ENCODE peak calls at places on chromosomes 6 and 20, in eight cellular contexts. Y is GM23248, V is HCT116, U is neural progenitor cell, L is PC-3, Q is hepatocyte, A is MM.1S, X is GM23338. B is an unnamed sample. For H3K4me1, the result is how much of the 10 kb centered on the place peaks cover.

GRCh38 chr6:686528-686927 is 6.4 kb downstream of the EXOC2 start:
- DNase-seq in Y (no peak), V (no peak), U (peak), L (no peak), Q (peak), A (no peak), X (peak), B (no peak)

GRCh38 chr6:684831-685636 is 7.9 kb downstream of the EXOC2 start:
- DNase-seq in Y (peak), V (no peak), U (no peak), L (no peak), Q (no peak), A (peak), X (no peak), B (no peak)

GRCh38 chr20:36322131-36322530 is 16.0 kb downstream of the DLGAP4 start:
- DNase-seq in Y (no peak), V (no peak), U (no peak), L (no peak), Q (no peak), A (no peak), X (no peak), B (no peak)

GRCh38 chr20:13739726-13740649 is 44.7 kb downstream of the ESF1 start:
- DNase-seq in Y (no peak), V (no peak), U (no peak), L (no peak), Q (no peak), A (no peak), X (no peak), B (no peak)

GRCh38 chr20:11853359-11853758 is 64.3 kb upstream of the BTBD3 start:
- DNase-seq in Y (peak), V (no peak), U (no peak), L (no peak), Q (no peak), A (no peak), X (no peak), B (no peak)

GRCh38 chr6:94956910-94957309 is 620.4 kb upstream of the MANEA start:
- DNase-seq in Y (no peak), V (no peak), U (peak), L (no peak), Q (no peak), A (no peak), X (no peak), B (no peak)

GRCh38 chr20:25024171-25024570 is 31.6 kb upstream of the APMAP start:
- DNase-seq in Y (no peak), V (no peak), U (no peak), L (no peak), Q (no peak), A (no peak), X (no peak), B (no peak)

GRCh38 chr6:56004421-56004820 is 129.0 kb upstream of the BMP5 start:
- DNase-seq in Y (peak), V (no peak), U (no peak), L (peak), Q (no peak), A (no peak), X (no peak), B (no peak)

GRCh38 chr6:4253604-4254211 is 118.3 kb upstream of the ECI2 start:
- DNase-seq in Y (peak), V (peak), U (no peak), L (peak), Q (peak), A (no peak), X (no peak), B (no peak)

GRCh38 chr6:501891-502601 is 110.5 kb downstream of the IRF4 start:
- DNase-seq in Y (no peak), V (no peak), U (peak), L (no peak), Q (no peak), A (peak), X (no peak), B (no peak)

GRCh38 chr20:53956013-53956715 is 114.2 kb downstream of the BCAS1 start:
- DNase-seq in Y (no peak), V (no peak), U (no peak), L (no peak), Q (no peak), A (no peak), X (no peak), B (no peak)

GRCh38 chr6:161379828-161380598 is 106.2 kb upstream of the AGPAT4 start:
- DNase-seq in Y (peak), V (no peak), U (no peak), L (no peak), Q (peak), A (no peak), X (no peak), B (no peak)

GRCh38 chr6:84521419-84522001 is 242.9 kb downstream of the TBX18 start:
- DNase-seq in Y (no peak), V (no peak), U (no peak), L (no peak), Q (no peak), A (no peak), X (no peak), B (no peak)

GRCh38 chr20:47150403-47151152 is 205.9 kb downstream of the ZMYND8 start:
- DNase-seq in Y (peak), V (peak), U (peak), L (peak), Q (peak), A (peak), X (peak), B (peak)

GRCh38 chr6:105677671-105678475 is 275.0 kb upstream of the PREP start:
- DNase-seq in Y (peak), V (no peak), U (no peak), L (no peak), Q (no peak), A (no peak), X (no peak), B (no peak)

GRCh38 chr6:25537349-25538018 is 114.5 kb upstream of the SCGN start:
- DNase-seq in Y (no peak), V (no peak), U (no peak), L (no peak), Q (no peak), A (no peak), X (no peak), B (no peak)

DNA sequence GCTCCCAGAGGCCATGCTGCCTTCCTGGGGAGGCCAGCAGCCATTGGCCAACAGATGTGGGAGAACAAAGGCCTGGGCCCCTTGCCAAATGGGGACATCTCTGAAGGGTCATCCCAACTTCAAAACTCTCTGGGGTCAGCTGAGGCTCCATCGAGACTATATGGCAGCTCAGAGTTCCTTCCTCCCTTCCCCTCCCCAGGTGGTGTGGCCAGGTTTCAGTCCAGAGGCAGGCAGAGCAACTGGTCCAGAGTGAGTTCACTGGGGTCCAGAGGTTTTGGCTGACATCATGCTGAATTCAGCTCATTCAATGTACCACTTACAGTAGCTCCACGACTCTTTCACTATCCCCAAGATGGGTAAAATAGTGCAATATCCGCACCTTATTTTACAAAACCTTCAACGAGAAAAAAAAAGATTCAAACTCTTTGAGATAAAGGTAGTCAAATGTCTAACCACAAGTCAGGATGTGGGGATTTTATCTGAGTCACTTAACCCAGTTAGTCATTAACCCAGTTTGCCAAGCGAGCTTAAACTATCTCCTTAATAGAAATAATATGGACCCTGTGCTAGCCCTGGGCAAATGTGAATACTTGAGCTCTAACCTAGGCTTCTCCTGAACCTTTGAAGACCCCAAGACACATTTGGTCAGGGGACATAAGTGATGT is 108.4 kb upstream of the PLEKHG1 start:
- DNase-seq in Y (peak), V (peak), U (no peak), L (peak), Q (peak), A (no peak), X (no peak), B (no peak)
- TF ChIP-seq EZH2phosphoT487 in Y (no peak), V (no peak), U (no peak), L (no peak), Q (no peak), A (no peak), X (no peak), B (no peak)

GRCh38 chr6:34940030-34940434 is 51.0 kb downstream of the ANKS1A start:
- DNase-seq in Y (no peak), V (no peak), U (no peak), L (no peak), Q (peak), A (no peak), X (no peak), B (no peak)
- H3K4me1 ChIP-seq in Y (under half), V (under half), U (under half), L (under half), Q (under half), A (under half), X (under half), B (under half)

GRCh38 chr20:41540459-41540858 is 77.7 kb downstream of the CHD6 start:
- DNase-seq in Y (no peak), V (no peak), U (no peak), L (no peak), Q (peak), A (no peak), X (no peak), B (no peak)
- TF ChIP-seq EZH2phosphoT487 in Y (no peak), V (no peak), U (no peak), L (no peak), Q (no peak), A (no peak), X (no peak), B (no peak)

DNA sequence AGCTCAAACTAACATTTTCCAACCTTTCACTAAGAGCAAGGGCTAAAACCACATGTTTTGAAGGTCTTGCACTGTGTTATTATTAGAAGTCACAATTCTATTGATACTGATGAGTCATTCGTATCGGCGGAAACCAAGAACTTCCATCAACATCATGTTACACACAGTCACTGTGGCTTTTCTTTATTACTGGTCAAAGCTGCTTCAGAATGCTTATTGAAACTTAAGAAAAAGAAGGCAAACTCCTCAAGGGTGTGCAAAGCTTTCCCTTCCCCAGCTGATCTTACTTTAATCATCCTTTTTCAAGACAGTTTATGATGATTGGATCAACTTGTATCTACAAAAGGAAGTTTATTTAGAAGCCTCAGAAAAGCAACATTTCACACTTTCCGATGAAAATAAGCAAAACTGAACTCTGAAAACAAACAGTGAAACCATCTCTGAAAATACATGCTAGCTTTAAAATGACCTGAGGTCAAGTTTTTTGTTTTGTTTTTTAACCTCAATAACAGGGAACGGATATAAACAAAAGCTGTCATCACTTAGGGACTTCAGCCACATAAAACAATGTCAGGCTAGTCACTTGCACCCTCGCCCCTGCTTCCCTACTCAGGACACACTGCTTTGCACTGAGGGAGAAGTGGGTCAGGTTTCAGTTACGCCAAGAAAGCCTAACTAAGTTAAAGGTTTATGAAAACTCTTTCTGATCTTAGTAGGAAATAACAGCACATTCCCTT is 11.7 kb downstream of the BACH2 start:
- DNase-seq in Y (peak), V (peak), U (no peak), L (peak), Q (no peak), A (peak), X (no peak), B (no peak)
- H3K4me1 ChIP-seq in Y (under half), V (under half), U (under half), L (under half), Q (under half), A (under half), X (under half), B (half or more)

DNA sequence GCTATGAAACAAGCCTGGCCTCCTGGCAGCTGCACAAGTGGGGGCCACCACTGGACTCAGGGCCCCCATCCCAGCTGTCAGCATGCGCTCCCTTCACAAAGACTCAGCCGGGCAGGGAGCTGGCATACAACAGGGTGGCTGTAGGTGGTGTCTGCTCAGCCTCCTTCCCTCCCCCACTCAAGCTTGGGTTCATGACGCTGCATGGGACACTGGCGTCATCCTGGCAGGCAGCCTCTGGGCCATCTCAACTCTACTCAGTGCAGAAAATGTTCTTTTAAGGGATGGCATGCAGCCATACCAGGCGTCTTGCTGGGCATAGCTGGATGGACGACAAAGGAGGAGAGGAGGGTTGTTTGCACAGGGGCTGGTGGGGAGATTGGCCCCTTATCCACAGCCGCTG is 30.5 kb downstream of the SAYSD1 start:
- DNase-seq in Y (no peak), V (no peak), U (no peak), L (no peak), Q (no peak), A (no peak), X (no peak), B (no peak)
- TF ChIP-seq EZH2phosphoT487 in Y (no peak), V (no peak), U (no peak), L (no peak), Q (no peak), A (no peak), X (no peak), B (no peak)

DNA sequence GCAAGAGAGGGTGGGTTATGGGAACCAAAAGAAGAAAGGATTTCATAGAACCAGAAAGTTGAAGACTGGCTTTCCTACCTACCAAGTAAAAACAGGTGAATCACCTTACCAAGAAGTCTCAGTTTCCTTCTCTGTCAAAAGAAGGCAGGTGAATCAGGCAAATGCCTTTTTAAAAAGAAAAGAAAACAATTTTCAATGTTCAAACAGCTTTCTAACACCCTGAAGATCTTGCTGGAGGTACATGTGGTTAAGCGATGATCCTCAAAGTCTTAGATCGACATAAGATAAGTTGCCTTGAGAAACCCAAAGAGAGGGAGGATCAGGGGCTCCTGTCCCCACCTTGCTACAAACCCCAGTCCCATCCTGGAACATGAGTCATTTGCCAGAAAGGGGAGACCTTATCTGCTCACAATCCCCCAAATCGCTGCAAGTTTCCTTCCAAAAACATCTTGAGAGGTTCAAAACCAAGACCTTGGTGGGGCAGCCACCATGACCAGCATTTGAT is 71.6 kb downstream of the NFATC2 start:
- DNase-seq in Y (no peak), V (no peak), U (no peak), L (no peak), Q (no peak), A (no peak), X (no peak), B (no peak)
- H3K4me1 ChIP-seq in Y (under half), V (under half), U (under half), L (under half), Q (under half), A (under half), X (under half), B (under half)

DNA sequence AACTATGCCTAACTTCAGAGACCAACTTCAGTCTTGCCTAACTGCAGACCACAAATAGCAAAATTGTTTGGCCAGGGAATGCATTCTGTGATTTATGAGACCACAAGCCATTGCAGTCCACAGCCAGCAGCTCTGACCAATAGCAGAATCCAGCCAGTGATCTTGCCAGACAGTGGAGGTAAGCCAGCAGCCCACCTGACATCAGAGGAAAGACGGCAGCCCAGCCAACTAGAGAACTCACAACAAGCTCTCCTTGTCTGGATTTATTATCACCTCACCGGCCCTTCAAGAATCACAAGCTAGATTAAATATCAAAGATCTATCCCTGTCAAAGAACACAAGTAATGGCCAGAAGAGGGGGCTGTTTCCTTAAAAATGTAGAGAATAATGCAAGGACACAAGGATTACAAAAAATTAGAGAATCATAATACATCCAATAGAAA is 66.5 kb upstream of the SLC35F1 start:
- DNase-seq in Y (peak), V (peak), U (peak), L (peak), Q (peak), A (peak), X (peak), B (peak)
- TF ChIP-seq EZH2phosphoT487 in Y (no peak), V (no peak), U (no peak), L (no peak), Q (no peak), A (no peak), X (no peak), B (no peak)